ENCODE peak calls at places on chromosomes 12 and 14, in seven cellular contexts. Y is testis; L is CD8-positive, alpha-beta T cell; F is cardiac fibroblast; R is fibroblast of mammary gland; B is spleen; M is NB4. O is an unnamed sample.
A peak's percentile ranks its signal among the peaks of the same experiment; 100 is the strongest.

GRCh38 chr12:80268924-80269749 is 169.8 kb downstream of the OTOGL start:
- DNase-seq in Y (no peak), L (no peak), F (peak; percentile 39), R (peak; percentile 90), B (no peak), M (no peak), O (no peak)

GRCh38 chr12:1848741-1849140 is 28.4 kb downstream of the LRTM2 start:
- DNase-seq in Y (no peak), L (no peak), F (no peak), R (no peak), B (no peak), M (peak; percentile 85), O (no peak)

GRCh38 chr12:57552692-57553321 is 3.0 kb downstream of the KIF5A start:
- DNase-seq in Y (no peak), L (no peak), F (no peak), R (peak; percentile 28), B (no peak), M (no peak), O (no peak)

GRCh38 chr12:108804361-108804949 is 52.9 kb downstream of the SSH1 start:
- DNase-seq in Y (peak; percentile 56), L (no peak), F (peak; percentile 97), R (peak; percentile 93), B (peak; percentile 72), M (no peak), O (no peak)

GRCh38 chr14:36508418-36509051 is 11.5 kb downstream of the NKX2-1 start:
- DNase-seq in Y (no peak), L (no peak), F (no peak), R (no peak), B (no peak), M (no peak), O (no peak)

GRCh38 chr12:15728118-15728598 is 61.0 kb downstream of the EPS8 start:
- DNase-seq in Y (no peak), L (no peak), F (peak; percentile 72), R (peak; percentile 91), B (no peak), M (no peak), O (no peak)

GRCh38 chr14:69941768-69942742 is 62.8 kb downstream of the SMOC1 start:
- DNase-seq in Y (no peak), L (no peak), F (no peak), R (no peak), B (no peak), M (no peak), O (no peak)

GRCh38 chr12:52007158-52007921 is 594 bp downstream of the TAMALIN start:
- DNase-seq in Y (no peak), L (peak; percentile 70), F (peak; percentile 60), R (no peak), B (peak; percentile 95), M (peak; percentile 68), O (no peak)

GRCh38 chr12:27615331-27615891 is 80.8 kb upstream of the REP15 start:
- DNase-seq in Y (no peak), L (no peak), F (peak; percentile 59), R (no peak), B (no peak), M (no peak), O (no peak)

GRCh38 chr14:31068235-31068634 is 42.1 kb upstream of the STRN3 start:
- DNase-seq in Y (no peak), L (no peak), F (no peak), R (no peak), B (no peak), M (no peak), O (no peak)

GRCh38 chr14:104889374-104889755 is 24.3 kb downstream of the CEP170B start:
- DNase-seq in Y (peak; percentile 12), L (no peak), F (no peak), R (no peak), B (no peak), M (no peak), O (no peak)

GRCh38 chr12:114685869-114686268 is 1.9 kb upstream of the TBX3 start:
- DNase-seq in Y (no peak), L (no peak), F (no peak), R (no peak), B (no peak), M (no peak), O (no peak)

GRCh38 chr12:108650083-108650482 is 16.4 kb upstream of the SELPLG start:
- DNase-seq in Y (no peak), L (no peak), F (no peak), R (no peak), B (no peak), M (no peak), O (no peak)

GRCh38 chr12:53695148-53696138 is 19.6 kb upstream of the ATP5MC2 start:
- DNase-seq in Y (no peak), L (no peak), F (peak; percentile 52), R (peak; percentile 60), B (peak; percentile 76), M (peak; percentile 81), O (no peak)

GRCh38 chr12:53034459-53034858 is 15.4 kb upstream of the TNS2 start:
- DNase-seq in Y (no peak), L (no peak), F (no peak), R (no peak), B (no peak), M (peak; percentile 62), O (no peak)

GRCh38 chr12:96493101-96493500 is 3.7 kb downstream of the CFAP54 start:
- DNase-seq in Y (no peak), L (no peak), F (no peak), R (peak; percentile 60), B (no peak), M (no peak), O (no peak)

GRCh38 chr12:13435535-13435934 is 239.0 kb downstream of the EMP1 start:
- DNase-seq in Y (no peak), L (no peak), F (no peak), R (no peak), B (no peak), M (peak; percentile 26), O (no peak)

DNA sequence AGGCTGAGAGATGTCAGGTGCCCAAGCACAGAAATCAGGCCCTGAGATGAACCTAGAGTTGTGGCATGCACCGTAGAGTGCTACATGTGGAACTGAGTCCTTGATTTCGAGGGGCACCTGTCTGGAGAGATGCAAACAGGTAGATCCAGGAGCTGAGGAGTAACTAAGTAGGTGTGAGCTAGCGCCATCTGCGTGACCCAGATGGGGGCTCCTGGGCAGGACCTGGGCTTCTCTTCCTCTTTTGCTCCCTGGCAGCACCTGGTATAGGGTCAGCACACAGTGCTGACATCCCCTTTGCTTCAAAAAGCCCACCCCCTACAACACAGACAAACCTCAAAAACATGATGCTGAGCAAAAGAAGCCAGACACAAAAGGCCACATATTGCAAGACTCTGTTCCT is 65.8 kb downstream of the PITPNM2 start:
- DNase-seq in Y (no peak), L (no peak), F (no peak), R (no peak), B (no peak), M (no peak), O (no peak)
- H3K4me3 ChIP-seq in Y (no peak overlapping the region), L (no peak overlapping the region), F (no peak overlapping the region), R (no peak overlapping the region), B (no peak overlapping the region), M (no peak overlapping the region), O (no peak overlapping the region)

DNA sequence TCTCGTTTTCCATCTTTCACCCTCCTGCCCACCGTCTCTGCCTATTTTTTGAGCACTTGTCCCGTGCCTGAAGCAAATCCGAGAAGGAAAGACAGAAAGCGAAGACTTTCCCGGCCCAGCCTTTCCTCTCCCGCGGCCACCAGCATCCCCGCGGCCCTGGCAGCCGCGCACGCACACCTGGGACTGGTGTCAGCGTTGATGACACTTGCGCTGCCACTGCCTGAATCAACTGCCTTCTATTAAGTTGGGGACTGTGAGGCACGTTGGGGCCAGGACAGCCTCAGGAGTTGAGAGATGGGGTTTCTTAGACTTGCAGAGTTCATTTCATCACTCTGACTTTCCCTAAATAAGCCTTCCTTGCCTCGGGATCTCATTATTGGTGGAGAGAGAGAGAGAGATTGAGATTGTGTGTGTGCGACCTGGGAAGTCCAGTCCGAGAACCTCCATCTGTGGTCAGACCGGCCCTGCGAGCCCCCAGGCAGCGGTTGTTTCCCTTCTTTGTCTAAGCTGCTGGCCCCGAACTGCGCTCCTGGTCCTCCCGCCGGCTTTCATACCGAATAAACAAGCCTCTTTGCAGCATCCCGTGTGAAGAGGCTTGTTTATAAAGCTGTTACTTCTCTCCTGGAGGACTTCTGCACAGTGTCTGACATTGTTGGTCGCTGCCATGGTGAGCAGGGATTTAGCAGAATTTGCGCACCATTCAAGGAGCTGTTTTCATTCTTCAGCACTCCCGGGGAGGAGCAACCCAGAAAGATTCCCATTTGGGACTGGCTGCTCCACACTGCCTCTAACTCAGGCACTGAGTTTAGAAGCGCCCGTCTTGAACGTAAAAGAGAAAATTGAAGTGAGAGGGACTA is 1.5 kb downstream of the PDZRN4 start:
- DNase-seq in Y (peak; percentile 46), L (no peak), F (no peak), R (peak; percentile 13), B (no peak), M (no peak), O (no peak)
- H3K4me3 ChIP-seq in Y (peak overlapping the region; percentile 76), L (no peak overlapping the region), F (no peak overlapping the region), R (peak overlapping the region; percentile 3), B (peak overlapping the region; percentile 35), M (no peak overlapping the region), O (no peak overlapping the region)

GRCh38 chr12:128269108-128269713 is 2.2 kb downstream of the TMEM132C start:
- DNase-seq in Y (peak; percentile 33), L (no peak), F (no peak), R (no peak), B (no peak), M (no peak), O (no peak)

GRCh38 chr12:128266559-128267245 is at the start of gene TMEM132C:
- DNase-seq in Y (no peak), L (no peak), F (no peak), R (no peak), B (no peak), M (no peak), O (no peak)

GRCh38 chr12:128268348-128268725 is 1.4 kb downstream of the TMEM132C start:
- DNase-seq in Y (no peak), L (no peak), F (no peak), R (no peak), B (no peak), M (no peak), O (no peak)

GRCh38 chr12:128267246-128267622 is 264 bp downstream of the TMEM132C start:
- DNase-seq in Y (no peak), L (no peak), F (no peak), R (no peak), B (no peak), M (no peak), O (no peak)

DNA sequence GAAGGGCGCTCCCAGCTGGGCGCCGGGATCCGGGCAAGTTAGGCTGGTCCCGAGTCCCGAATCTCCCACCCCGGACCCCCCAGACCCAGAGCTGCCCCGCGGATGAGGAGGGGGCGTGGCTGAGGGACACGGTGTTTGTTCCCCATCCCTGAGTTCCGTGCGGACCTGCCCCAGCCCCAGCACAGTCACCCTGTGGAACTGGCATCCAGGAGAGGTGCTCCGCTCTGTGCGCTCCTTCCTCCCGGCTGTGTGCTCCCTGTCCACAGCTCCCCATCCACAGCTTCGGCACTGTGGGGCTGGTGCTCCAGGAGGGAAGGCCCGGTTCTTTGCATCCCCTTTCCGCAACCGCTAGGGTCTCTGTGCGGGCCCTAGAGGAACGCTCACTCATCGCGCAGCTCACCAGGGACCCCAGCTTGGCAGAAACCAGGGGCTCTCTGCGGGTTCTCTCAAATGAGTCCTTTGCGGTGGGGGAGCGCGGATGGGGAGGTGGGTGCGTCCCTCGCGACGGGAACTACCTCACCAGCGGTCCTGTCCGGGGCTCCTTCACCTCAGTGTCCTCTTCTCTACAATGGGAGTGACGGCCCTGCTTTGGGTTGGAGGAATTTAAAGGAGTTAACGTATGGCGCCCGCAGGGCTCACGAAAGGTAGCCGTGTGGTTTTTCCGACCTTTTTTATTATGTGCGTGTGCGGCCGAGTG is 829 bp downstream of the TMEM132C start:
- DNase-seq in Y (no peak), L (no peak), F (no peak), R (no peak), B (no peak), M (no peak), O (no peak)
- H3K4me3 ChIP-seq in Y (peak overlapping the region; percentile 65), L (no peak overlapping the region), F (no peak overlapping the region), R (no peak overlapping the region), B (no peak overlapping the region), M (no peak overlapping the region), O (no peak overlapping the region)

GRCh38 chr12:59595097-59595496 is 732 bp upstream of the SLC16A7 start:
- DNase-seq in Y (no peak), L (no peak), F (no peak), R (no peak), B (no peak), M (peak; percentile 30), O (no peak)
- H3K4me3 ChIP-seq in Y (no peak overlapping the region), L (peak overlapping the region; percentile 95), F (peak overlapping the region; percentile 86), R (peak overlapping the region; percentile 76), B (peak overlapping the region; percentile 81), M (peak overlapping the region; percentile 84), O (peak overlapping the region; percentile 81)

O was measured in Jurkat, Clone E6-1.